ENCODE peak calls at places on chromosomes 7 and 10, in seven cellular contexts. S is colonic mucosa; E is GM23248; R is fibroblast of lung; J is sigmoid colon; I is H9; Z is CD4-positive, CD25-positive, alpha-beta regulatory T cell. Q is an unnamed sample.

GRCh38 chr10:11091517-11092102 is 73.9 kb downstream of the CELF2 start:
- DNase-seq in R (no peak), Z (no peak), J (no peak), S (no peak), E (no peak), I (no peak), Q (no peak)

GRCh38 chr7:3399858-3400257 is 98.8 kb downstream of the SDK1 start:
- DNase-seq in Z (no peak), E (peak; percentile 3), J (no peak), R (peak; percentile 27), S (no peak), I (peak; percentile 91), Q (no peak)

GRCh38 chr10:23496727-23497126 is 57.9 kb downstream of the OTUD1 start:
- DNase-seq in Z (no peak), I (no peak), J (no peak), R (no peak), S (no peak), E (no peak), Q (no peak)

GRCh38 chr10:119679480-119679829 is 28.3 kb downstream of the BAG3 start:
- DNase-seq in J (no peak), R (no peak), S (no peak), E (no peak), Z (no peak), I (no peak), Q (no peak)

GRCh38 chr7:110090113-110090820 is 1000.7 kb upstream of the LRRN3 start:
- DNase-seq in R (peak; percentile 12), I (no peak), E (peak; percentile 39), S (no peak), J (no peak), Z (peak; percentile 1), Q (no peak)

GRCh38 chr10:86439544-86439943 is 72.9 kb upstream of the GRID1 start:
- DNase-seq in S (peak; percentile 45), R (peak; percentile 93), Z (no peak), I (no peak), E (peak; percentile 89), J (peak; percentile 91), Q (no peak)

GRCh38 chr10:119348516-119349240 is 141.3 kb downstream of the GRK5 start:
- DNase-seq in Z (no peak), I (no peak), E (peak; percentile 30), S (no peak), R (peak; percentile 58), J (peak; percentile 77), Q (no peak)

GRCh38 chr7:158572000-158572828 is 15.4 kb downstream of the PTPRN2 start:
- DNase-seq in Z (no peak), R (no peak), E (no peak), S (no peak), J (no peak), I (no peak), Q (no peak)

GRCh38 chr10:110209399-110209925 is 2.1 kb downstream of the MXI1 start:
- DNase-seq in I (peak; percentile 41), J (peak; percentile 89), E (peak; percentile 90), Z (no peak), S (no peak), R (peak; percentile 67), Q (peak; percentile 65)

GRCh38 chr7:150675714-150676113 is 9.8 kb upstream of the GIMAP2 start:
- DNase-seq in R (no peak), J (no peak), S (no peak), Z (no peak), E (no peak), I (no peak), Q (no peak)

GRCh38 chr7:12207046-12207445 is 4.0 kb upstream of the TMEM106B start:
- DNase-seq in J (no peak), E (no peak), S (no peak), I (no peak), Z (no peak), R (peak; percentile 15), Q (no peak)

GRCh38 chr7:158276414-158277218 is 311.0 kb downstream of the PTPRN2 start:
- DNase-seq in S (no peak), J (peak; percentile 40), R (no peak), E (no peak), I (peak; percentile 14), Z (no peak), Q (no peak)

GRCh38 chr10:126062132-126063032 is 166.0 kb downstream of the FANK1 start:
- DNase-seq in J (peak; percentile 84), E (peak; percentile 99), R (peak; percentile 99), S (peak; percentile 69), I (no peak), Z (no peak), Q (no peak)

GRCh38 chr10:88702848-88703597 is 3.0 kb upstream of the LIPK start:
- DNase-seq in S (peak; percentile 80), R (peak; percentile 90), E (no peak), I (peak; percentile 88), J (no peak), Z (no peak), Q (no peak)

GRCh38 chr7:107471292-107472070 is 1.6 kb downstream of the GPR22 start:
- DNase-seq in I (no peak), J (no peak), E (no peak), R (no peak), S (no peak), Z (no peak), Q (no peak)

GRCh38 chr10:132532174-132532573 is 5.4 kb upstream of the INPP5A start:
- DNase-seq in S (no peak), J (no peak), R (no peak), E (no peak), I (no peak), Z (no peak), Q (no peak)

GRCh38 chr10:84375011-84375410 is 46.6 kb downstream of the CCSER2 start:
- DNase-seq in I (no peak), E (peak; percentile 65), S (peak; percentile 57), J (no peak), Z (peak; percentile 62), R (peak; percentile 52), Q (no peak)

GRCh38 chr10:14971867-14972448 is 12.8 kb downstream of the MEIG1 start:
- DNase-seq in Z (peak; percentile 52), J (no peak), R (no peak), E (no peak), S (no peak), I (peak; percentile 61), Q (peak; percentile 55)

GRCh38 chr7:112665709-112666108 is 124.5 kb downstream of the TMEM168 start:
- DNase-seq in J (no peak), S (peak; percentile 38), Z (no peak), R (no peak), E (peak; percentile 30), I (peak; percentile 56), Q (no peak)

GRCh38 chr7:23469961-23470250 is 385 bp downstream of the IGF2BP3 start:
- DNase-seq in Z (no peak), I (no peak), S (no peak), J (no peak), E (no peak), R (no peak), Q (no peak)

GRCh38 chr10:3763852-3764625 is 21.0 kb downstream of the KLF6 start:
- DNase-seq in S (no peak), J (no peak), E (peak; percentile 92), R (peak; percentile 92), Z (no peak), I (no peak), Q (no peak)

GRCh38 chr10:74255214-74255613 is 104.2 kb downstream of the ADK start:
- DNase-seq in I (no peak), E (no peak), R (no peak), J (no peak), S (no peak), Z (no peak), Q (no peak)

GRCh38 chr10:76291175-76291574 is 859.8 kb downstream of the LRMDA start:
- DNase-seq in E (no peak), J (no peak), Z (no peak), R (peak; percentile 53), I (no peak), S (no peak), Q (no peak)

GRCh38 chr10:90352288-90352687 is 505.6 kb downstream of the HTR7 start:
- DNase-seq in S (no peak), J (no peak), I (peak; percentile 34), E (no peak), Z (no peak), R (peak; percentile 3), Q (no peak)

GRCh38 chr7:155961241-155962190 is 149.3 kb upstream of the SHH start:
- DNase-seq in Z (no peak), I (no peak), R (peak; percentile 98), J (peak; percentile 32), S (no peak), E (no peak), Q (no peak)

GRCh38 chr10:91219371-91220193 is 881 bp upstream of the PCGF5 start:
- DNase-seq in E (no peak), R (no peak), J (no peak), Z (no peak), I (no peak), S (no peak), Q (no peak)

GRCh38 chr10:125868372-125868975 is 12.6 kb downstream of the DHX32 start:
- DNase-seq in E (peak; percentile 63), R (peak; percentile 57), I (no peak), J (no peak), Z (peak; percentile 28), S (no peak), Q (no peak)

DNA sequence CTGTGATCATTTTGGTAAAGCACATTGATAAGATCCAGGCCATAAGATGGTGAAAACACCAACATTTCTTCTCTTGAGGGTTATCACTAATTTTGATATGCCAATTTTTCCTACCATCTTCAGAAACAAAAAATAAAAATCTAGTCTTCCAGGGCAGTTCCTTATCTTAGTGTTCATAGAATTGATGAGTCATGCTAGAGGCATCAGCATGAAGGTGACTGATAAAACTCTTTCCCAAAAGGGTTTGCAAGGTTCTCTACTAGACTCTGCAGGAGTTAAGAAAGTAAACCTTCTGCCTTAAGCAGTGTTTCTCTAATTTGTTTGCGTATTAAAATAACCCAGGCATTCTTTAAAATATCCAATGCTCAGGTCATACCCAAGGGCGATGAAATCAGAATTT is 483.1 kb upstream of the CNTNAP2 start:
- DNase-seq in S (no peak), I (no peak), E (no peak), J (no peak), Z (no peak), R (no peak), Q (no peak)
- H3K9me3 ChIP-seq in S (no peaks in the 10 kb centered on the region), I (no peaks in the 10 kb centered on the region), E (no peaks in the 10 kb centered on the region), J (no peaks in the 10 kb centered on the region), Z (no peaks in the 10 kb centered on the region), R (no peaks in the 10 kb centered on the region), Q (no peaks in the 10 kb centered on the region)

GRCh38 chr7:143936087-143937009 is 1.3 kb downstream of the OR2F2 start:
- DNase-seq in J (no peak), Z (no peak), E (peak; percentile 92), S (no peak), R (peak; percentile 54), I (no peak), Q (no peak)
- H3K27me3 ChIP-seq in J (no peaks in the 10 kb centered on the region), Z (no peaks in the 10 kb centered on the region), E (no peaks in the 10 kb centered on the region), S (no peaks in the 10 kb centered on the region), R (no peaks in the 10 kb centered on the region), I (no peaks in the 10 kb centered on the region), Q (no peaks in the 10 kb centered on the region)

GRCh38 chr10:124700293-124701037 is 43.7 kb downstream of the FAM53B start:
- DNase-seq in E (no peak), J (no peak), R (no peak), Z (no peak), I (no peak), S (no peak), Q (no peak)
- H3K27ac ChIP-seq in E (no peak overlapping the region), J (peak overlapping the region; percentile 76), R (no peak overlapping the region), Z (peak overlapping the region; percentile 94), I (no peak overlapping the region), S (peak overlapping the region; percentile 63), Q (no peak overlapping the region)

GRCh38 chr10:71939304-71939703 is 24.9 kb upstream of the CHST3 start:
- DNase-seq in Z (no peak), E (no peak), R (no peak), I (no peak), J (no peak), S (no peak), Q (no peak)
- H3K9me3 ChIP-seq in Z (peaks cover 8% of the 10 kb centered on the region), E (no peaks in the 10 kb centered on the region), R (no peaks in the 10 kb centered on the region), I (no peaks in the 10 kb centered on the region), J (peaks cover 4% of the 10 kb centered on the region), S (no peaks in the 10 kb centered on the region), Q (peaks cover 5% of the 10 kb centered on the region)

Q was measured in CD8-positive, alpha-beta memory T cell.